ENCODE peak calls at places on chromosome 9, in seven cellular contexts. Z is nephron progenitor cell; Y is NCI-H1048; H is stimulated activated CD8-positive, alpha-beta memory T cell treated with anti-CD3 and anti-CD28 coated beads, Interleukin-15, amount 100 ng/mL, for 24 hours; P is NCI-H1105 treated with DMSO at 0.1 percent for 48 hours; B is adipocyte; R is kidney. G is an unnamed sample.

GRCh38 chr9:75372499-75373268 is 284.4 kb downstream of the OSTF1 start:
- DNase-seq in H (no peak), B (no peak), P (no peak), R (peak; percentile 80), Z (no peak), Y (no peak), G (no peak)

GRCh38 chr9:102507044-102507687 is 488.0 kb upstream of the CYLC2 start:
- DNase-seq in Z (no peak), R (no peak), H (no peak), P (no peak), B (no peak), Y (no peak), G (no peak)

GRCh38 chr9:69674741-69675438 is 2.7 kb upstream of the APBA1 start:
- DNase-seq in Z (no peak), Y (no peak), H (no peak), R (no peak), B (peak; percentile 83), P (no peak), G (no peak)

GRCh38 chr9:93254806-93255519 is 71.0 kb downstream of the WNK2 start:
- DNase-seq in R (no peak), B (no peak), Y (no peak), Z (no peak), P (peak; percentile 60), H (no peak), G (no peak)

GRCh38 chr9:130448035-130448624 is 3.4 kb downstream of the ASS1 start:
- DNase-seq in R (no peak), H (no peak), Z (no peak), Y (no peak), B (peak; percentile 74), P (no peak), G (no peak)

GRCh38 chr9:101307041-101307440 is 77.8 kb downstream of the BAAT start:
- DNase-seq in R (no peak), P (peak; percentile 68), Z (no peak), Y (no peak), H (no peak), B (no peak), G (no peak)

GRCh38 chr9:97475079-97475478 is 26.4 kb upstream of the TMOD1 start:
- DNase-seq in Z (no peak), Y (no peak), R (no peak), H (no peak), B (no peak), P (no peak), G (no peak)

GRCh38 chr9:20041717-20042116 is 252.9 kb upstream of the SLC24A2 start:
- DNase-seq in H (no peak), R (no peak), Z (no peak), P (peak; percentile 93), B (no peak), Y (no peak), G (no peak)

GRCh38 chr9:33239922-33240321 is at the start of gene SPINK4:
- DNase-seq in Y (no peak), H (no peak), Z (no peak), R (no peak), P (no peak), B (no peak), G (no peak)

GRCh38 chr9:130913599-130914416 is 17.2 kb upstream of the QRFP start:
- DNase-seq in H (no peak), R (no peak), Z (no peak), B (no peak), P (no peak), Y (no peak), G (no peak)

GRCh38 chr9:98502976-98503325 is 205.8 kb downstream of the GABBR2 start:
- DNase-seq in Z (peak; percentile 15), P (no peak), Y (no peak), B (peak; percentile 68), H (no peak), R (no peak), G (no peak)